ENCODE peak calls at places on chromosomes 7 and 10, in ten cellular contexts. M is psoas muscle, O is body of pancreas, A is PC-3, E is bronchial epithelial cell, Q is tibial artery, C is AG10803, K is H9, Z is choroid plexus epithelial cell, B is lung. J is an unnamed sample.
A peak's percentile ranks its signal among the peaks of the same experiment; 100 is the strongest.

GRCh38 chr7:10116511-10116910 is 857.2 kb upstream of the PHF14 start:
- DNase-seq in O (no peak), Q (no peak), A (no peak), B (no peak), Z (no peak), K (no peak), C (no peak), E (peak; percentile 0), M (no peak), J (no peak)

GRCh38 chr7:144731661-144732060 is 104.2 kb downstream of the TPK1 start:
- DNase-seq in B (no peak), M (no peak), C (no peak), Q (no peak), Z (no peak), K (no peak), E (no peak), A (no peak), O (no peak), J (no peak)

GRCh38 chr10:96984512-96985225 is 152.6 kb downstream of the LCOR start:
- DNase-seq in E (no peak), Z (peak; percentile 45), O (no peak), Q (no peak), K (no peak), A (no peak), B (no peak), M (no peak), C (no peak), J (no peak)

GRCh38 chr7:111853231-111853990 is 291.1 kb upstream of the IMMP2L start:
- DNase-seq in Z (peak; percentile 26), E (no peak), A (no peak), K (peak; percentile 33), B (no peak), M (no peak), Q (no peak), O (no peak), C (peak; percentile 32), J (peak; percentile 24)

GRCh38 chr7:140036224-140036651 is 26.5 kb downstream of the PARP12 start:
- DNase-seq in B (no peak), M (no peak), Z (no peak), E (no peak), O (no peak), K (no peak), C (no peak), A (no peak), Q (no peak), J (no peak)

GRCh38 chr7:3244241-3244814 is 56.7 kb upstream of the SDK1 start:
- DNase-seq in E (peak; percentile 91), C (no peak), Q (no peak), O (no peak), M (no peak), Z (peak; percentile 56), A (peak; percentile 87), B (no peak), K (no peak), J (peak; percentile 76)

GRCh38 chr7:142407939-142408573 is 150.2 kb upstream of the PRSS58 start:
- DNase-seq in B (no peak), Z (peak; percentile 30), Q (no peak), E (no peak), K (no peak), C (no peak), O (no peak), A (no peak), M (no peak), J (no peak)

GRCh38 chr7:135147341-135147898 is 452 bp upstream of the TMEM140 start:
- DNase-seq in K (no peak), M (no peak), E (no peak), A (no peak), O (peak; percentile 16), Q (no peak), C (peak; percentile 49), Z (peak; percentile 87), B (no peak), J (no peak)

GRCh38 chr10:11324761-11325321 is 286.6 kb downstream of the USP6NL start:
- DNase-seq in C (no peak), O (no peak), Q (no peak), E (no peak), Z (no peak), B (no peak), K (no peak), A (no peak), M (no peak), J (no peak)

GRCh38 chr10:121519901-121520500 is 78.2 kb downstream of the FGFR2 start:
- DNase-seq in K (no peak), B (no peak), E (no peak), Q (no peak), M (no peak), Z (no peak), O (no peak), C (no peak), A (no peak), J (no peak)

GRCh38 chr7:137890449-137890916 is 43.7 kb upstream of the DGKI start:
- DNase-seq in C (no peak), Z (no peak), B (no peak), E (no peak), K (no peak), Q (no peak), A (no peak), M (peak; percentile 53), O (no peak), J (no peak)

GRCh38 chr7:6546852-6547251 is 4.4 kb downstream of the GRID2IP start:
- DNase-seq in A (peak; percentile 43), B (no peak), E (peak; percentile 28), M (no peak), Z (no peak), K (peak; percentile 39), C (no peak), O (no peak), Q (no peak), J (peak; percentile 9)

GRCh38 chr7:102425639-102426267 is 7.6 kb upstream of the ORAI2 start:
- DNase-seq in M (peak; percentile 39), A (no peak), C (no peak), B (peak; percentile 62), Q (no peak), Z (peak; percentile 38), O (no peak), E (no peak), K (peak; percentile 54), J (no peak)

GRCh38 chr10:64350665-64351064 is 829.5 kb downstream of the REEP3 start:
- DNase-seq in O (no peak), K (no peak), B (no peak), M (no peak), Z (no peak), Q (no peak), A (no peak), C (no peak), E (no peak), J (no peak)

GRCh38 chr10:14801693-14802092 is 27.0 kb upstream of the FAM107B start:
- DNase-seq in K (peak; percentile 30), B (no peak), Z (no peak), M (no peak), A (no peak), O (no peak), C (no peak), E (no peak), Q (no peak), J (no peak)
- TF ChIP-seq CTCF in K (no peak), B (no peak), Z (no peak), M (no peak), A (peak; percentile 19), O (no peak), C (no peak), E (no peak), Q (no peak), J (no peak)

DNA sequence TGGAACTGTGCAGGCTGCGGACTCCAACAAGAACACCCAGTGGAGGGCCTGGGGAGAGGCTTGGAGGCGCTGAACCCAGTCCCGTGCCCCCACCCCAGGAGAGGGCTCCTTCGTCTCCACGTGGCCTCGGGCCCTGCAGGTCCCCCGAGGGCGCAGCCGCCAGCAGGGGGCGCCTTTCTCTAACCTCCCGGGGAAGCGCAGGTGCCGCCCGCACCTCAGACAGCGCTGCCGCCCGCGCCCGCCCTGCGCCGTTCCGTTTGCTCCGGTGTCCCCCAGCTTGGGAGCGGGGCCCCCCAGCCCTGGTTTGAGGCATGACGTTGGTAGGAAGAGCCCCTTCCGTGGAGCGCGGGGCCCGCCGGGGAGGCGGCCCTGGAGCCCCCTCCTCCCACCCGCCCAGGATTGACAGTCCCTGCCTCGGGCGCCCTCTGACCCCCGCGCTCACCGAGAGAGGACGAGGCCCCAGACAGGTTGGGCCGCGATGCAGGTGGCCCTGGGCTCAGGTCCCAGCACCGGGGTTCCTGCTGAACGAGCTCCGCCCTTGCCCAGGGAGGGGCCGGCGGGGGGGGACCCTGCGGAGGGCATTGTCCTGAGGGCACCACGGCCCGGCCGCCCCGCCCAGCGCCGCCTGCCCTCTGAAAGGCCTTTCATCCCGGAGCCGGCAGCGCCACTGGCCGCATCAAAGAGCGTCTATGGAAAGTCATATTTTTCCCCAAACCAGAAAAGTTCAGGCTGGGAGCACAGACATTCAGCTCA is 42.9 kb downstream of the FOXL3 start:
- DNase-seq in A (peak; percentile 80), Q (no peak), C (peak; percentile 24), O (peak; percentile 89), B (peak; percentile 85), M (peak; percentile 82), Z (peak; percentile 65), K (peak; percentile 85), E (peak; percentile 38), J (peak; percentile 68)
- TF ChIP-seq CTCF in A (peak; percentile 78), Q (peak; percentile 86), C (peak; percentile 58), O (peak; percentile 93), B (peak; percentile 70), M (peak; percentile 91), Z (peak; percentile 75), K (peak; percentile 98), E (peak; percentile 91), J (peak; percentile 89)

GRCh38 chr7:151880688-151881087 is 3.8 kb upstream of the PRKAG2 start:
- DNase-seq in E (no peak), Z (no peak), M (no peak), B (no peak), O (no peak), Q (no peak), K (no peak), C (no peak), A (no peak), J (no peak)

GRCh38 chr7:151876112-151876898 is 610 bp downstream of the PRKAG2 start:
- DNase-seq in E (no peak), O (peak; percentile 79), A (peak; percentile 24), K (peak; percentile 77), B (peak; percentile 83), M (peak; percentile 78), Z (peak; percentile 39), C (peak; percentile 3), Q (peak; percentile 89), J (peak; percentile 42)

GRCh38 chr7:151877911-151878835 is 1.3 kb upstream of the PRKAG2 start:
- DNase-seq in C (no peak), O (no peak), E (no peak), Q (no peak), M (no peak), Z (no peak), A (no peak), K (no peak), B (no peak), J (no peak)

GRCh38 chr7:151875862-151876111 is 1.1 kb downstream of the PRKAG2 start:
- DNase-seq in E (no peak), B (no peak), Q (no peak), M (no peak), Z (peak; percentile 65), A (no peak), K (no peak), C (peak; percentile 6), O (no peak), J (peak; percentile 68)

GRCh38 chr7:151876899-151877777 is at the start of gene PRKAG2:
- DNase-seq in C (peak; percentile 15), B (peak; percentile 74), O (peak; percentile 71), M (peak; percentile 74), E (peak; percentile 15), Q (peak; percentile 80), K (peak; percentile 53), A (peak; percentile 35), Z (peak; percentile 36), J (peak; percentile 75)
- TF ChIP-seq CTCF in C (no peak), B (no peak), O (no peak), M (no peak), E (no peak), Q (no peak), K (no peak), A (no peak), Z (no peak), J (no peak)

GRCh38 chr7:22087861-22088260 is 142.2 kb upstream of the CDCA7L start:
- DNase-seq in A (no peak), E (no peak), K (no peak), C (no peak), M (no peak), Z (no peak), O (no peak), Q (no peak), B (no peak), J (no peak)
- TF ChIP-seq CTCF in A (no peak), E (no peak), K (no peak), C (no peak), M (no peak), Z (no peak), O (no peak), Q (no peak), B (no peak), J (no peak)

J was measured in MCF 10A.